ENCODE peak calls at places on chromosomes 13 and 19, in five cellular contexts. One of them, this sample, is unnamed.

GRCh38 chr13:112204376-112204775 is 137.4 kb downstream of the SOX1 start:
- DNase-seq in astrocyte: no peak
- DNase-seq in ELR: no peak
- DNase-seq in activated gamma-delta T cell: no peak
- DNase-seq in HFF-Myc: no peak
- DNase-seq in this sample: no peak

GRCh38 chr13:19634129-19634740 is 776 bp downstream of the MPHOSPH8 start:
- DNase-seq in astrocyte: peak; percentile 45
- DNase-seq in ELR: peak; percentile 55
- DNase-seq in activated gamma-delta T cell: no peak
- DNase-seq in HFF-Myc: no peak
- DNase-seq in this sample: peak; percentile 32

GRCh38 chr13:50887153-50887552 is 22.4 kb upstream of the RNASEH2B start:
- DNase-seq in astrocyte: no peak
- DNase-seq in ELR: no peak
- DNase-seq in activated gamma-delta T cell: no peak
- DNase-seq in HFF-Myc: no peak
- DNase-seq in this sample: no peak

GRCh38 chr13:85163063-85163462 is 636.2 kb downstream of the SLITRK6 start:
- DNase-seq in astrocyte: no peak
- DNase-seq in ELR: no peak
- DNase-seq in activated gamma-delta T cell: no peak
- DNase-seq in HFF-Myc: no peak
- DNase-seq in this sample: no peak

GRCh38 chr19:3263866-3264265 is 39.4 kb downstream of the CELF5 start:
- DNase-seq in astrocyte: peak; percentile 9
- DNase-seq in ELR: no peak
- DNase-seq in activated gamma-delta T cell: no peak
- DNase-seq in HFF-Myc: no peak
- DNase-seq in this sample: no peak

GRCh38 chr19:7831452-7831851 is 1.4 kb downstream of the EVI5L start:
- DNase-seq in astrocyte: peak; percentile 11
- DNase-seq in ELR: peak; percentile 52
- DNase-seq in activated gamma-delta T cell: no peak
- DNase-seq in HFF-Myc: no peak
- DNase-seq in this sample: peak; percentile 79

GRCh38 chr13:112562254-112562653 is 25.7 kb downstream of the TUBGCP3 start:
- DNase-seq in astrocyte: no peak
- DNase-seq in ELR: no peak
- DNase-seq in activated gamma-delta T cell: no peak
- DNase-seq in HFF-Myc: no peak
- DNase-seq in this sample: no peak

GRCh38 chr19:52941941-52942370 is 18.7 kb upstream of the ZNF888 start:
- DNase-seq in astrocyte: no peak
- DNase-seq in ELR: peak; percentile 56
- DNase-seq in activated gamma-delta T cell: no peak
- DNase-seq in HFF-Myc: no peak
- DNase-seq in this sample: no peak

GRCh38 chr13:95298971-95299627 is 2.2 kb downstream of the ABCC4 start:
- DNase-seq in astrocyte: peak; percentile 92
- DNase-seq in ELR: peak; percentile 89
- DNase-seq in activated gamma-delta T cell: no peak
- DNase-seq in HFF-Myc: peak; percentile 72
- DNase-seq in this sample: peak; percentile 53

GRCh38 chr13:31807090-31807541 is 67.8 kb downstream of the RXFP2 start:
- DNase-seq in astrocyte: peak; percentile 46
- DNase-seq in ELR: peak; percentile 12
- DNase-seq in activated gamma-delta T cell: no peak
- DNase-seq in HFF-Myc: no peak
- DNase-seq in this sample: no peak

GRCh38 chr19:2747349-2747748 is 7.5 kb upstream of the SLC39A3 start:
- DNase-seq in astrocyte: no peak
- DNase-seq in ELR: no peak
- DNase-seq in activated gamma-delta T cell: no peak
- DNase-seq in HFF-Myc: no peak
- DNase-seq in this sample: no peak

GRCh38 chr19:49427855-49428546 is 2.8 kb downstream of the GFY start:
- DNase-seq in astrocyte: no peak
- DNase-seq in ELR: peak; percentile 30
- DNase-seq in activated gamma-delta T cell: no peak
- DNase-seq in HFF-Myc: no peak
- DNase-seq in this sample: no peak